ENCODE peak calls at places on chromosomes 1 and 21, in ten cellular contexts. W is BJ, C is body of pancreas, R is bronchial epithelial cell, T is endothelial cell of umbilical vein, H is WERI-Rb-1, B is heart right ventricle, D is lung, S is brain microvascular endothelial cell, F is cardiac muscle cell. K is an unnamed sample.

GRCh38 chr1:199404191-199404590 is 623.3 kb upstream of the NR5A2 start:
- DNase-seq in W (no peak), C (no peak), R (peak; percentile 49), T (no peak), H (no peak), B (no peak), D (no peak), S (peak; percentile 6), F (no peak), K (no peak)

GRCh38 chr21:25790122-25790951 is 55.6 kb downstream of the GABPA start:
- DNase-seq in W (no peak), C (no peak), R (peak; percentile 42), T (peak; percentile 63), H (no peak), B (no peak), D (no peak), S (peak; percentile 18), F (peak; percentile 65), K (peak; percentile 2)

GRCh38 chr1:242546849-242547724 is 22.6 kb upstream of the PLD5 start:
- DNase-seq in W (no peak), C (no peak), R (no peak), T (no peak), H (no peak), B (no peak), D (no peak), S (no peak), F (no peak), K (no peak)

GRCh38 chr1:53305650-53306049 is 22.2 kb downstream of the LRP8 start:
- DNase-seq in W (no peak), C (no peak), R (peak; percentile 48), T (no peak), H (no peak), B (peak; percentile 40), D (no peak), S (no peak), F (no peak), K (no peak)

GRCh38 chr1:182129398-182129797 is 67.9 kb upstream of the ZNF648 start:
- DNase-seq in W (no peak), C (peak; percentile 64), R (no peak), T (no peak), H (no peak), B (no peak), D (no peak), S (no peak), F (no peak), K (no peak)

GRCh38 chr1:6625579-6626149 is 996 bp downstream of the THAP3 start:
- DNase-seq in W (no peak), C (peak; percentile 41), R (peak; percentile 26), T (peak; percentile 51), H (peak; percentile 35), B (peak; percentile 46), D (no peak), S (peak; percentile 41), F (peak; percentile 54), K (no peak)

GRCh38 chr1:61078611-61079010 is 3.8 kb upstream of the NFIA start:
- DNase-seq in W (no peak), C (no peak), R (no peak), T (peak; percentile 54), H (no peak), B (no peak), D (no peak), S (no peak), F (peak; percentile 56), K (no peak)

GRCh38 chr1:37482004-37482785 is 7.8 kb downstream of the ZC3H12A start:
- DNase-seq in W (no peak), C (no peak), R (no peak), T (no peak), H (no peak), B (no peak), D (no peak), S (no peak), F (no peak), K (no peak)

GRCh38 chr1:225818229-225818628 is 8.3 kb downstream of the EPHX1 start:
- DNase-seq in W (no peak), C (no peak), R (no peak), T (no peak), H (no peak), B (no peak), D (no peak), S (no peak), F (no peak), K (no peak)

GRCh38 chr1:56557746-56558145 is 21.6 kb downstream of the PLPP3 start:
- DNase-seq in W (no peak), C (no peak), R (no peak), T (no peak), H (no peak), B (no peak), D (no peak), S (no peak), F (no peak), K (no peak)

GRCh38 chr1:223421676-223422075 is 28.5 kb downstream of the CCDC185 start:
- DNase-seq in W (no peak), C (no peak), R (peak; percentile 93), T (no peak), H (no peak), B (no peak), D (no peak), S (no peak), F (no peak), K (no peak)

GRCh38 chr1:30872948-30873263 is 35.7 kb downstream of the SDC3 start:
- DNase-seq in W (no peak), C (no peak), R (no peak), T (no peak), H (no peak), B (no peak), D (no peak), S (no peak), F (no peak), K (no peak)

GRCh38 chr21:35559128-35559831 is 501.0 kb downstream of the SETD4 start:
- DNase-seq in W (peak; percentile 78), C (no peak), R (peak; percentile 12), T (no peak), H (no peak), B (no peak), D (no peak), S (peak; percentile 99), F (peak; percentile 93), K (no peak)

GRCh38 chr21:31665397-31665796 is 5.9 kb downstream of the SOD1 start:
- DNase-seq in W (no peak), C (no peak), R (no peak), T (no peak), H (no peak), B (no peak), D (no peak), S (peak; percentile 4), F (peak; percentile 49), K (no peak)

GRCh38 chr1:202010042-202011015 is at the start of gene ELF3:
- DNase-seq in W (no peak), C (peak; percentile 95), R (peak; percentile 72), T (no peak), H (peak; percentile 98), B (no peak), D (peak; percentile 91), S (no peak), F (no peak), K (peak; percentile 97)

GRCh38 chr1:243621973-243622372 is 228.1 kb downstream of the AKT3 start:
- DNase-seq in W (no peak), C (no peak), R (no peak), T (no peak), H (no peak), B (no peak), D (no peak), S (peak; percentile 11), F (no peak), K (no peak)

GRCh38 chr1:226670062-226670461 is 69.0 kb downstream of the ITPKB start:
- DNase-seq in W (no peak), C (no peak), R (no peak), T (peak; percentile 27), H (no peak), B (no peak), D (no peak), S (no peak), F (no peak), K (no peak)

GRCh38 chr1:37058424-37058988 is 24.2 kb upstream of the GRIK3 start:
- DNase-seq in W (no peak), C (no peak), R (no peak), T (no peak), H (no peak), B (no peak), D (no peak), S (no peak), F (no peak), K (no peak)

GRCh38 chr21:39314155-39315027 is 959 bp upstream of the BRWD1 start:
- DNase-seq in W (no peak), C (peak; percentile 46), R (peak; percentile 57), T (peak; percentile 76), H (no peak), B (peak; percentile 51), D (peak; percentile 33), S (peak; percentile 59), F (peak; percentile 73), K (peak; percentile 35)

GRCh38 chr21:43697758-43698643 is 20.9 kb upstream of the PDXK start:
- DNase-seq in W (no peak), C (no peak), R (no peak), T (no peak), H (no peak), B (no peak), D (no peak), S (no peak), F (peak; percentile 48), K (no peak)

GRCh38 chr1:194447635-194448034 is 1261.2 kb upstream of the B3GALT2 start:
- DNase-seq in W (peak; percentile 59), C (no peak), R (peak; percentile 11), T (no peak), H (no peak), B (no peak), D (no peak), S (no peak), F (no peak), K (peak; percentile 4)

GRCh38 chr21:46334351-46335140 is 10.6 kb downstream of the PCNT start:
- DNase-seq in W (no peak), C (no peak), R (no peak), T (no peak), H (no peak), B (no peak), D (no peak), S (no peak), F (no peak), K (no peak)
- H3K27me3 ChIP-seq in W (no peaks in the 10 kb centered on the region), C (no peaks in the 10 kb centered on the region), R (no peaks in the 10 kb centered on the region), T (no peaks in the 10 kb centered on the region), H (no peaks in the 10 kb centered on the region), B (no peaks in the 10 kb centered on the region), D (no peaks in the 10 kb centered on the region), S (no peaks in the 10 kb centered on the region), F (no peaks in the 10 kb centered on the region), K (no peaks in the 10 kb centered on the region)

GRCh38 chr1:113390871-113391642 is 742 bp downstream of the MAGI3 start:
- DNase-seq in W (no peak), C (peak; percentile 68), R (no peak), T (peak; percentile 41), H (peak; percentile 38), B (peak; percentile 58), D (peak; percentile 48), S (no peak), F (peak; percentile 22), K (no peak)
- TF ChIP-seq CTCF in W (no peak), C (no peak), R (peak; percentile 21), T (no peak), H (no peak), B (no peak), D (no peak), S (peak; percentile 1), F (no peak), K (peak; percentile 16)

GRCh38 chr1:97138515-97139032 is 417.0 kb downstream of the PTBP2 start:
- DNase-seq in W (no peak), C (no peak), R (peak; percentile 4), T (no peak), H (peak; percentile 22), B (no peak), D (no peak), S (no peak), F (peak; percentile 8), K (no peak)
- H3K4me3 ChIP-seq in W (no peak overlapping the region), C (no peak overlapping the region), R (no peak overlapping the region), T (no peak overlapping the region), H (peak overlapping the region; percentile 18), B (peak overlapping the region; percentile 45), D (no peak overlapping the region), S (no peak overlapping the region), F (no peak overlapping the region), K (no peak overlapping the region)

GRCh38 chr1:3124246-3124645 is 55.2 kb downstream of the PRDM16 start:
- DNase-seq in W (no peak), C (no peak), R (no peak), T (no peak), H (no peak), B (no peak), D (no peak), S (no peak), F (no peak), K (no peak)
- H3K27me3 ChIP-seq in W (no peaks in the 10 kb centered on the region), C (no peaks in the 10 kb centered on the region), R (no peaks in the 10 kb centered on the region), T (no peaks in the 10 kb centered on the region), H (no peaks in the 10 kb centered on the region), B (peaks cover 4% of the 10 kb centered on the region), D (no peaks in the 10 kb centered on the region), S (no peaks in the 10 kb centered on the region), F (no peaks in the 10 kb centered on the region), K (no peaks in the 10 kb centered on the region)

K was measured in kidney epithelial cell.